ENCODE peak calls at places on chromosome 17, in ten cellular contexts. R is gastrocnemius medialis, Y is WTC11, D is neural crest cell, Z is MCF 10A, X is transverse colon, L is psoas muscle, W is thoracic aorta, Q is astrocyte of the spinal cord, J is lower leg skin. H is an unnamed sample.

GRCh38 chr17:43952351-43952723 is 1.4 kb downstream of the PYY start:
- DNase-seq in W (no peak), J (no peak), L (no peak), Z (no peak), D (no peak), Q (no peak), X (no peak), Y (peak), R (no peak), H (peak)

GRCh38 chr17:7444682-7445010 is 215 bp upstream of the CHRNB1 start:
- DNase-seq in R (peak), Q (no peak), Y (no peak), D (no peak), L (no peak), Z (no peak), J (no peak), W (no peak), X (no peak), H (no peak)

GRCh38 chr17:39092672-39093250 is 58.7 kb downstream of the PLXDC1 start:
- DNase-seq in Z (no peak), Y (no peak), D (no peak), J (no peak), X (no peak), L (no peak), W (no peak), Q (peak), R (no peak), H (no peak)

GRCh38 chr17:57142925-57143324 is 57.9 kb downstream of the AKAP1 start:
- DNase-seq in X (no peak), R (no peak), W (no peak), Y (no peak), J (no peak), L (no peak), Q (no peak), Z (peak), D (no peak), H (no peak)

GRCh38 chr17:77454560-77455095 is 313.9 kb downstream of the SEC14L1 start:
- DNase-seq in Q (no peak), R (no peak), Y (no peak), J (no peak), X (no peak), D (no peak), Z (no peak), L (no peak), W (no peak), H (no peak)

GRCh38 chr17:48240562-48241130 is 133.1 kb downstream of the SNX11 start:
- DNase-seq in Y (no peak), L (no peak), J (no peak), R (no peak), X (no peak), W (no peak), D (no peak), Z (no peak), Q (peak), H (no peak)

GRCh38 chr17:49031965-49032928 is 35.1 kb downstream of the IGF2BP1 start:
- DNase-seq in W (no peak), X (peak), Q (peak), J (no peak), R (peak), L (no peak), Y (peak), Z (peak), D (peak), H (peak)

GRCh38 chr17:62869885-62870580 is 61.9 kb upstream of the MARCHF10 start:
- DNase-seq in Z (no peak), R (no peak), L (no peak), W (no peak), X (no peak), Y (peak), D (peak), Q (peak), J (no peak), H (peak)

GRCh38 chr17:42853004-42853403 is 2.0 kb downstream of the AOC3 start:
- DNase-seq in D (no peak), Y (no peak), X (no peak), Z (no peak), L (no peak), J (no peak), Q (no peak), W (no peak), R (no peak), H (no peak)

GRCh38 chr17:10875411-10875810 is 37.5 kb upstream of the PIRT start:
- DNase-seq in R (no peak), Z (no peak), D (peak), L (no peak), W (no peak), Y (peak), X (no peak), Q (no peak), J (no peak), H (peak)

GRCh38 chr17:77045441-77046041 is 95.2 kb upstream of the SEC14L1 start:
- DNase-seq in Q (peak), W (no peak), R (no peak), D (no peak), L (no peak), Z (peak), J (no peak), Y (no peak), X (no peak), H (no peak)

GRCh38 chr17:15249487-15249886 is 15.6 kb downstream of the PMP22 start:
- DNase-seq in L (no peak), Y (no peak), D (no peak), Q (no peak), J (no peak), W (no peak), Z (no peak), X (no peak), R (no peak), H (no peak)

GRCh38 chr17:65914784-65915342 is 277.1 kb downstream of the CEP112 start:
- DNase-seq in R (no peak), W (no peak), D (no peak), Z (peak), J (no peak), Q (no peak), X (no peak), Y (no peak), L (no peak), H (no peak)

GRCh38 chr17:8189041-8189710 is 804 bp downstream of the BORCS6 start:
- DNase-seq in Q (no peak), Z (peak), J (no peak), X (peak), R (no peak), L (no peak), Y (no peak), D (no peak), W (no peak), H (no peak)

GRCh38 chr17:50423553-50424159 is 2.4 kb upstream of the ACSF2 start:
- DNase-seq in L (no peak), Y (no peak), Q (peak), R (no peak), W (no peak), D (no peak), Z (no peak), X (no peak), J (no peak), H (no peak)

GRCh38 chr17:2995362-2995761 is 68.0 kb downstream of the OR1D5 start:
- DNase-seq in W (no peak), X (no peak), Q (no peak), D (no peak), L (peak), Z (no peak), Y (no peak), R (peak), J (no peak), H (no peak)

GRCh38 chr17:83137523-83137922 is 58.1 kb downstream of the METRNL start:
- DNase-seq in D (no peak), J (no peak), W (no peak), Z (no peak), R (no peak), L (no peak), X (no peak), Q (no peak), Y (no peak), H (peak)

GRCh38 chr17:70033165-70033564 is 41.9 kb upstream of the KCNJ16 start:
- DNase-seq in L (no peak), X (no peak), D (no peak), Z (no peak), R (no peak), J (no peak), Y (no peak), W (no peak), Q (no peak), H (no peak)

GRCh38 chr17:49442051-49442450 is 27.4 kb upstream of the PHB1 start:
- DNase-seq in R (no peak), D (no peak), Q (no peak), X (no peak), Y (no peak), Z (no peak), L (no peak), J (no peak), W (no peak), H (no peak)

GRCh38 chr17:3802461-3803307 is 1.7 kb upstream of the ITGAE start:
- DNase-seq in Y (no peak), Q (peak), X (peak), J (no peak), L (no peak), R (peak), D (no peak), W (no peak), Z (no peak), H (no peak)

GRCh38 chr17:1322014-1322428 is 42.6 kb downstream of the TRARG1 start:
- DNase-seq in Q (no peak), D (no peak), X (no peak), L (no peak), Z (no peak), Y (no peak), J (no peak), R (no peak), W (no peak), H (no peak)

GRCh38 chr17:16191604-16192003 is 23.7 kb downstream of the NCOR1 start:
- DNase-seq in Q (no peak), Z (peak), R (no peak), D (no peak), Y (no peak), L (no peak), W (no peak), J (no peak), X (no peak), H (no peak)

GRCh38 chr17:29714146-29714545 is 91.4 kb upstream of the CORO6 start:
- DNase-seq in R (no peak), L (no peak), Z (no peak), Y (no peak), X (no peak), D (no peak), W (no peak), Q (no peak), J (no peak), H (no peak)

GRCh38 chr17:57949649-57950048 is 5.6 kb downstream of the CUEDC1 start:
- DNase-seq in J (no peak), D (no peak), Y (no peak), Z (peak), R (peak), W (no peak), L (peak), X (peak), Q (no peak), H (no peak)

GRCh38 chr17:38454528-38454927 is 26.3 kb downstream of the ARHGAP23 start:
- DNase-seq in Z (peak), R (peak), Q (peak), Y (no peak), J (peak), D (no peak), W (peak), L (peak), X (peak), H (no peak)

GRCh38 chr17:50165466-50165865 is 339 bp upstream of the SGCA start:
- DNase-seq in X (no peak), R (no peak), L (no peak), W (no peak), J (no peak), Q (no peak), Y (no peak), Z (no peak), D (no peak), H (no peak)

GRCh38 chr17:48814504-48814903 is 2.5 kb downstream of the TTLL6 start:
- DNase-seq in W (no peak), R (peak), X (peak), Z (peak), D (peak), Y (peak), L (no peak), J (no peak), Q (peak), H (no peak)

DNA sequence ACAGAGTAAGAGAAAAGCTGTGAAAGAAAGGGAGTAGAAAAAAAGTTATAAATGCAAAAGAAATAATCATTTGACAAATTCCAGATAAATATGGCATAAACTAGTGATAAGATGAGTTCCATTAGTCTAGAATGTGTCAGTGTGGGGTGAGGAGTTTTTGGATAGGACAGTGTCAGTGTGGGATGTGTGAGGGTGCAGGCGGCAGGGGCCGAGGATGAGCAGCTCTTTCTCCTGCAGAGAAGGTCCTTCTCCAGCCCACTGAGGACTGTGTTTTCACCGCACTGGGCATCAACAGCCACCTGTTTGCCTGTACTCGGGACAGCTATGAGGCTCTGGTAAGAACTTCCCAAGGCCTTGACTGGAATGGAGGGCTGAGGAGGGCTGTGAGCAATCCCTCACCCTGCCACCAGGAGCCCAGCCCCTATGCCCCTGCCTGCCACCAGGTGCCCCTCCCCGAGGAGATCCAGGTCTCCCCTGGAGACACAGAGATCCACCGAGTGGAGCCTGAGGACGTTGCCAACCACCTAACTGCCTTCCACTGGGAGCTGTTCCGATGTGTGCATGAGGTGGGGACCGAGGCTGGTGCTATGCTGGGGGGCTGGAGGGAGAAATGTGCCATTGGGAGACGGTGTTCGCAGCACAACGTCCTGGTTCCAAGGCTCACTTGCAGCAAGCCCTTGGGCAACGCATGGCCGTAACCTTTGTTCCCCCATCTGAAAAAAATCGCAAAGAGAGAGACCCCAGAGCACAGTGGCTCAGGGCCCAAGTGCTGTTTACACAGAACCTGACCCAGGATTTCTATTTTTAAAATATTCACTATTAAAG is 13.1 kb downstream of the RAPGEFL1 start:
- DNase-seq in D (no peak), L (no peak), J (no peak), W (no peak), Y (peak), Q (no peak), R (no peak), Z (no peak), X (no peak), H (no peak)
- TF ChIP-seq CTCF in D (peak), L (peak), J (no peak), W (peak), Y (peak), Q (peak), R (no peak), Z (no peak), X (no peak), H (peak)

GRCh38 chr17:64240261-64240740 is 22.8 kb downstream of the TEX2 start:
- DNase-seq in Z (no peak), R (peak), J (no peak), L (no peak), D (no peak), Q (no peak), W (no peak), Y (no peak), X (no peak), H (no peak)
- TF ChIP-seq CTCF in Z (no peak), R (no peak), J (no peak), L (no peak), D (peak), Q (no peak), W (no peak), Y (no peak), X (no peak), H (no peak)

DNA sequence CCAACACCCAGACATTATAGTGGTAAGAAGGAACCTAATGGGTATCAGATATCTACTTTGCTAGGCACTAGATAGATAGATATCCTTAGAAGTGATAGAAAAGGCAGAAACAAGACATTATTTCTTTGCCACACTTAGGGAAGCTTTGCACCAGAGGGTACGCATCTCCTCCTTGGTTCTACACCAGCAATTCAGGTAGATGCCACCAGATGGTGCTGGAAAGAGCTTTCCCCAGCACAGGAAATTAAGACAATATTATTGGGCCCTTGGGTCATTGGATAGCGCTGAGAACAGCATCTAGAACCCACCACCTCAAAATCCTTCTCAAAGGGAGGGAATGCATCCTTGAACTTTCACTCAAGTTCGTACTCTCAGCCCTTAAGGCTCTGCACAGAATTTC is 173.8 kb upstream of the CCL2 start:
- DNase-seq in R (no peak), Q (no peak), Z (no peak), Y (peak), X (no peak), L (no peak), J (no peak), W (no peak), D (no peak), H (no peak)
- TF ChIP-seq CTCF in R (no peak), Q (peak), Z (no peak), Y (peak), X (no peak), L (no peak), J (no peak), W (no peak), D (peak), H (no peak)

GRCh38 chr17:80474231-80474932 is 2.0 kb downstream of the NPTX1 start:
- DNase-seq in Z (peak), X (no peak), Q (peak), L (no peak), Y (no peak), D (no peak), W (no peak), R (no peak), J (no peak), H (no peak)
- TF ChIP-seq CTCF in Z (peak), X (no peak), Q (peak), L (no peak), Y (no peak), D (peak), W (no peak), R (no peak), J (no peak), H (no peak)

GRCh38 chr17:17358060-17358751 is 55.0 kb downstream of the NT5M start:
- DNase-seq in X (no peak), L (no peak), Q (no peak), Z (no peak), J (no peak), R (no peak), D (no peak), Y (no peak), W (no peak), H (no peak)
- TF ChIP-seq CTCF in X (no peak), L (no peak), Q (no peak), Z (no peak), J (no peak), R (no peak), D (no peak), Y (no peak), W (no peak), H (no peak)